ENCODE peak calls at places on chromosomes 3 and 15, in eight cellular contexts. One of them, this sample, is unnamed.

GRCh38 chr3:129119365-129120100 is 2.1 kb downstream of the RAB43 start:
- DNase-seq in heart left ventricle: no peak
- DNase-seq in WERI-Rb-1: no peak
- DNase-seq in uterus: no peak
- DNase-seq in H9: no peak
- DNase-seq in stomach: peak; percentile 56
- DNase-seq in neural progenitor cell: no peak
- DNase-seq in fibroblast of lung: no peak
- DNase-seq in this sample: peak; percentile 83

GRCh38 chr3:172580680-172581079 is 57.5 kb upstream of the TNFSF10 start:
- DNase-seq in heart left ventricle: no peak
- DNase-seq in WERI-Rb-1: no peak
- DNase-seq in uterus: no peak
- DNase-seq in H9: no peak
- DNase-seq in stomach: no peak
- DNase-seq in neural progenitor cell: no peak
- DNase-seq in fibroblast of lung: no peak
- DNase-seq in this sample: no peak

GRCh38 chr3:131749826-131750225 is 247.1 kb upstream of the MRPL3 start:
- DNase-seq in heart left ventricle: no peak
- DNase-seq in WERI-Rb-1: no peak
- DNase-seq in uterus: no peak
- DNase-seq in H9: no peak
- DNase-seq in stomach: no peak
- DNase-seq in neural progenitor cell: no peak
- DNase-seq in fibroblast of lung: no peak
- DNase-seq in this sample: no peak

GRCh38 chr15:66153549-66154415 is 99.8 kb downstream of the MEGF11 start:
- DNase-seq in heart left ventricle: no peak
- DNase-seq in WERI-Rb-1: no peak
- DNase-seq in uterus: no peak
- DNase-seq in H9: no peak
- DNase-seq in stomach: no peak
- DNase-seq in neural progenitor cell: no peak
- DNase-seq in fibroblast of lung: no peak
- DNase-seq in this sample: no peak

GRCh38 chr3:23078735-23079134 is 124.4 kb upstream of the UBE2E2 start:
- DNase-seq in heart left ventricle: no peak
- DNase-seq in WERI-Rb-1: no peak
- DNase-seq in uterus: no peak
- DNase-seq in H9: no peak
- DNase-seq in stomach: no peak
- DNase-seq in neural progenitor cell: no peak
- DNase-seq in fibroblast of lung: no peak
- DNase-seq in this sample: no peak

GRCh38 chr3:48564022-48564421 is 441 bp upstream of the UCN2 start:
- DNase-seq in heart left ventricle: no peak
- DNase-seq in WERI-Rb-1: no peak
- DNase-seq in uterus: no peak
- DNase-seq in H9: no peak
- DNase-seq in stomach: peak; percentile 28
- DNase-seq in neural progenitor cell: no peak
- DNase-seq in fibroblast of lung: peak; percentile 70
- DNase-seq in this sample: peak; percentile 32

GRCh38 chr15:62506217-62506805 is 341.2 kb upstream of the C2CD4B start:
- DNase-seq in heart left ventricle: no peak
- DNase-seq in WERI-Rb-1: no peak
- DNase-seq in uterus: no peak
- DNase-seq in H9: no peak
- DNase-seq in stomach: no peak
- DNase-seq in neural progenitor cell: peak; percentile 52
- DNase-seq in fibroblast of lung: peak; percentile 72
- DNase-seq in this sample: no peak

GRCh38 chr15:53611145-53611920 is 148.1 kb downstream of the WDR72 start:
- DNase-seq in heart left ventricle: no peak
- DNase-seq in WERI-Rb-1: no peak
- DNase-seq in uterus: no peak
- DNase-seq in H9: no peak
- DNase-seq in stomach: no peak
- DNase-seq in neural progenitor cell: no peak
- DNase-seq in fibroblast of lung: peak; percentile 62
- DNase-seq in this sample: no peak

GRCh38 chr3:134260984-134261383 is 10.3 kb upstream of the RYK start:
- DNase-seq in heart left ventricle: no peak
- DNase-seq in WERI-Rb-1: no peak
- DNase-seq in uterus: no peak
- DNase-seq in H9: peak; percentile 68
- DNase-seq in stomach: no peak
- DNase-seq in neural progenitor cell: no peak
- DNase-seq in fibroblast of lung: no peak
- DNase-seq in this sample: no peak

GRCh38 chr3:44992555-44993470 is 16.8 kb downstream of the EXOSC7 start:
- DNase-seq in heart left ventricle: no peak
- DNase-seq in WERI-Rb-1: peak; percentile 32
- DNase-seq in uterus: no peak
- DNase-seq in H9: peak; percentile 49
- DNase-seq in stomach: no peak
- DNase-seq in neural progenitor cell: peak; percentile 64
- DNase-seq in fibroblast of lung: no peak
- DNase-seq in this sample: no peak

GRCh38 chr3:172675371-172676193 is 35.3 kb downstream of the NCEH1 start:
- DNase-seq in heart left ventricle: no peak
- DNase-seq in WERI-Rb-1: no peak
- DNase-seq in uterus: no peak
- DNase-seq in H9: no peak
- DNase-seq in stomach: no peak
- DNase-seq in neural progenitor cell: peak; percentile 59
- DNase-seq in fibroblast of lung: peak; percentile 41
- DNase-seq in this sample: no peak

GRCh38 chr15:39799552-39800011 is 16.9 kb upstream of the FSIP1 start:
- DNase-seq in heart left ventricle: no peak
- DNase-seq in WERI-Rb-1: no peak
- DNase-seq in uterus: no peak
- DNase-seq in H9: no peak
- DNase-seq in stomach: no peak
- DNase-seq in neural progenitor cell: no peak
- DNase-seq in fibroblast of lung: no peak
- DNase-seq in this sample: no peak

GRCh38 chr15:39803016-39803415 is 20.4 kb upstream of the FSIP1 start:
- DNase-seq in heart left ventricle: no peak
- DNase-seq in WERI-Rb-1: no peak
- DNase-seq in uterus: no peak
- DNase-seq in H9: no peak
- DNase-seq in stomach: no peak
- DNase-seq in neural progenitor cell: no peak
- DNase-seq in fibroblast of lung: no peak
- DNase-seq in this sample: no peak

GRCh38 chr15:39798382-39798781 is 15.7 kb upstream of the FSIP1 start:
- DNase-seq in heart left ventricle: no peak
- DNase-seq in WERI-Rb-1: no peak
- DNase-seq in uterus: no peak
- DNase-seq in H9: no peak
- DNase-seq in stomach: no peak
- DNase-seq in neural progenitor cell: no peak
- DNase-seq in fibroblast of lung: no peak
- DNase-seq in this sample: no peak

GRCh38 chr15:39804026-39804425 is 21.4 kb upstream of the FSIP1 start:
- DNase-seq in heart left ventricle: no peak
- DNase-seq in WERI-Rb-1: no peak
- DNase-seq in uterus: no peak
- DNase-seq in H9: no peak
- DNase-seq in stomach: no peak
- DNase-seq in neural progenitor cell: no peak
- DNase-seq in fibroblast of lung: no peak
- DNase-seq in this sample: no peak

DNA sequence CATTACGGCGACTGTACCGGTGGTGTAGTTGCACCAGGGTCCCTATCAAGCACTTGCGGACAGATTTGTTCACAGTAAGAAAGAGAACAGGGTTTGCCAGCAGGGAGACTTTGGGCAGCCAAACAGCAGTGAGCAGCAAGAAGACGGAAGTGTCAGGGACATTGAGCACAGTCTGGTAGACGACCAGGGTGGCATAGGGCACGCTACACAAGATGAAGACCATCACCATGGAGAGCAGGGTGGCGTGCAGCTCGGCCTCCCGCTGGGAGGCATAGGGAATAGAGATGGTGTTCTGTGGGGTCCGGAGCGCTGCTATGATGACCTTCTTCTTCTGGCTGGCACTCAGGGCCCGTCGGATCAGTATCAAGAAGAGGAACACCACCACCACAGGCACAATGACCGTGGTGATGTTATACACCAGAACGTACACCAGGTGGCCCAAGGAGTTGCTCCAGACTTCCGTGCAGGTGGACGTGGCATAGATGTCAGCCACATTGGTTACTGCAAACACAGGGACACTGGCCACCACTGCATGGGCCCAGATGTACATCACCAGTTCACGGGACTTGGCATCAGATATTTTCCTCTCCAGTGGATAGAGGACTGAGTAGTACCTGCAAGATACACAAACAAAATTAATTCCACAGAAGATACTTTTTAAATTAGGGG is 19.1 kb upstream of the FSIP1 start:
- DNase-seq in heart left ventricle: no peak
- DNase-seq in WERI-Rb-1: peak; percentile 50
- DNase-seq in uterus: no peak
- DNase-seq in H9: peak; percentile 57
- DNase-seq in stomach: peak; percentile 50
- DNase-seq in neural progenitor cell: peak; percentile 45
- DNase-seq in fibroblast of lung: no peak
- DNase-seq in this sample: peak; percentile 32
- TF ChIP-seq CTCF in heart left ventricle: no peak
- TF ChIP-seq CTCF in WERI-Rb-1: peak; percentile 75
- TF ChIP-seq CTCF in uterus: no peak
- TF ChIP-seq CTCF in H9: peak; percentile 64
- TF ChIP-seq CTCF in stomach: peak; percentile 29
- TF ChIP-seq CTCF in neural progenitor cell: peak; percentile 49
- TF ChIP-seq CTCF in fibroblast of lung: peak; percentile 40
- TF ChIP-seq CTCF in this sample: peak; percentile 22

DNA sequence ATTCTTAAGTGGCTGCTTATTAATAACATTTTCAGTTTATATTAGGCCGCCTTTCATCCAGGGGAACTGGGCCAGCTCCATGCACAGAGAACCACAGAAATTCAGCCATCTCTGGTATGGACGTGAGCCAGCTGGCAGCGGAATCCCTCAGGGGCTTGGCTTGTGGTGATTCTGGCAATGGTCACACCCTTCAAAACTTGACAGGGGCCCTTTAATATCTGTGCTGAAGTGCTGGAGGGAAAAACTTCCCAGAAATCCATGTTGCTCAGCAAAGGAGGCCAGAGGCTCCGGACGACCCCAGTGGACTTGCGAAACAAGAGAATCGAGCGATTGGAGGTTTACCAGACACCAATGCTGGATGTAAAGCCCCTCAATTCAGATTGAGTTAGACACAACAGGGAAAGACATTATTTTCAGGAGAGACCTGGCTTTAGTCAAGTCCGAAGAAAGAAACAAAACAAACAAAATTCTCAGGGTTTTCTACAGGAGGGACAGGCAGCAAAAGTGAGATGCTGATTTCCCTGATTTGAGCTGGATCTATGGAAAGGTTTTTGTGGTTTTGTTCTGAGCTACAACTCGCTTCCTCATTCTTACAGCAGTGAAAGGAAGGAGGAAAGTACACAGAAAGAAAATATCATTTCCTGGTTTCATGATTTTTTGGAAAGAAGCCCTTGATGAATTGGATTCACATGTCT is 11.1 kb downstream of the PRICKLE2 start:
- DNase-seq in heart left ventricle: peak; percentile 87
- DNase-seq in WERI-Rb-1: no peak
- DNase-seq in uterus: peak; percentile 86
- DNase-seq in H9: no peak
- DNase-seq in stomach: peak; percentile 59
- DNase-seq in neural progenitor cell: no peak
- DNase-seq in fibroblast of lung: peak; percentile 94
- DNase-seq in this sample: peak; percentile 59
- H3K27ac ChIP-seq in heart left ventricle: peak overlapping the region; percentile 65
- H3K27ac ChIP-seq in WERI-Rb-1: no peak overlapping the region
- H3K27ac ChIP-seq in uterus: peak overlapping the region; percentile 85
- H3K27ac ChIP-seq in H9: no peak overlapping the region
- H3K27ac ChIP-seq in stomach: peak overlapping the region; percentile 89
- H3K27ac ChIP-seq in neural progenitor cell: no peak overlapping the region
- H3K27ac ChIP-seq in fibroblast of lung: peak overlapping the region; percentile 90
- H3K27ac ChIP-seq in this sample: peak overlapping the region; percentile 24

GRCh38 chr15:77737238-77738037 is 104.7 kb upstream of the LINGO1 start:
- DNase-seq in heart left ventricle: no peak
- DNase-seq in WERI-Rb-1: no peak
- DNase-seq in uterus: no peak
- DNase-seq in H9: no peak
- DNase-seq in stomach: no peak
- DNase-seq in neural progenitor cell: no peak
- DNase-seq in fibroblast of lung: no peak
- DNase-seq in this sample: no peak
- TF ChIP-seq CTCF in heart left ventricle: no peak
- TF ChIP-seq CTCF in WERI-Rb-1: no peak
- TF ChIP-seq CTCF in uterus: no peak
- TF ChIP-seq CTCF in H9: no peak
- TF ChIP-seq CTCF in stomach: no peak
- TF ChIP-seq CTCF in neural progenitor cell: no peak
- TF ChIP-seq CTCF in fibroblast of lung: no peak
- TF ChIP-seq CTCF in this sample: no peak

GRCh38 chr3:127740136-127740915 is 67.6 kb downstream of the ABTB1 start:
- DNase-seq in heart left ventricle: no peak
- DNase-seq in WERI-Rb-1: no peak
- DNase-seq in uterus: no peak
- DNase-seq in H9: no peak
- DNase-seq in stomach: no peak
- DNase-seq in neural progenitor cell: no peak
- DNase-seq in fibroblast of lung: no peak
- DNase-seq in this sample: no peak

GRCh38 chr3:127742580-127742979 is 69.8 kb downstream of the ABTB1 start:
- DNase-seq in heart left ventricle: no peak
- DNase-seq in WERI-Rb-1: no peak
- DNase-seq in uterus: no peak
- DNase-seq in H9: no peak
- DNase-seq in stomach: no peak
- DNase-seq in neural progenitor cell: no peak
- DNase-seq in fibroblast of lung: no peak
- DNase-seq in this sample: no peak

GRCh38 chr3:127741246-127741645 is 68.5 kb downstream of the ABTB1 start:
- DNase-seq in heart left ventricle: no peak
- DNase-seq in WERI-Rb-1: no peak
- DNase-seq in uterus: no peak
- DNase-seq in H9: no peak
- DNase-seq in stomach: no peak
- DNase-seq in neural progenitor cell: no peak
- DNase-seq in fibroblast of lung: no peak
- DNase-seq in this sample: no peak

GRCh38 chr3:127743676-127744075 is 70.9 kb downstream of the ABTB1 start:
- DNase-seq in heart left ventricle: no peak
- DNase-seq in WERI-Rb-1: no peak
- DNase-seq in uterus: no peak
- DNase-seq in H9: no peak
- DNase-seq in stomach: no peak
- DNase-seq in neural progenitor cell: no peak
- DNase-seq in fibroblast of lung: no peak
- DNase-seq in this sample: no peak

DNA sequence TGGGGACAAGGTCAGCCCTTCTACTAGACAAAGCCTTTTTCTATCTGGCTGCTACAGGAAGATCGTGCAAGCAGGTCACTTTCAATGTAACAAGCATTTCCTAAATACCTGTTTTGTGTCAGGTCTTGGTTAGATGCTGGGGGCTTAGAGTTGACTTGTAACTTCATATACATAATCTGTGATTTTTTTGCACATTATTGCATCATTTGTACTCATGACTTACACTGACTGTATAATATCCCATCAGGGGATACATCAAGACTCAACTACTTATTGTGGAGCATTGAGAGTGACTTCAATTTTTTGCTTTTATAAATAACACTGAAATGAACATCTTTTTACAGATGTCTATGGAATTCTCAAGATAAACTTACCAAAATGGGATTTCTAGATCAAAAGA is 68.9 kb downstream of the ABTB1 start:
- DNase-seq in heart left ventricle: no peak
- DNase-seq in WERI-Rb-1: no peak
- DNase-seq in uterus: no peak
- DNase-seq in H9: no peak
- DNase-seq in stomach: no peak
- DNase-seq in neural progenitor cell: no peak
- DNase-seq in fibroblast of lung: no peak
- DNase-seq in this sample: no peak
- H3K27ac ChIP-seq in heart left ventricle: peak overlapping the region; percentile 86
- H3K27ac ChIP-seq in WERI-Rb-1: no peak overlapping the region
- H3K27ac ChIP-seq in uterus: no peak overlapping the region
- H3K27ac ChIP-seq in H9: no peak overlapping the region
- H3K27ac ChIP-seq in stomach: no peak overlapping the region
- H3K27ac ChIP-seq in neural progenitor cell: no peak overlapping the region
- H3K27ac ChIP-seq in fibroblast of lung: no peak overlapping the region
- H3K27ac ChIP-seq in this sample: no peak overlapping the region

This sample was measured in colonic mucosa.